ENCODE peak calls at places on chromosomes 1 and 21, in five cellular contexts. Q is gastrocnemius medialis, E is spleen, C is neural crest cell, L is RWPE1. D is an unnamed sample.

GRCh38 chr1:164735315-164736052 is 176.5 kb downstream of the PBX1 start:
- DNase-seq in C (no peak), L (no peak), Q (no peak), E (no peak), D (no peak)

GRCh38 chr1:20255666-20256065 is 35.0 kb upstream of the VWA5B1 start:
- DNase-seq in Q (no peak), E (no peak), L (peak), C (no peak), D (no peak)

GRCh38 chr1:85047472-85048295 is 616 bp downstream of the MCOLN3 start:
- DNase-seq in Q (no peak), L (peak), E (peak), C (peak), D (peak)

GRCh38 chr1:46671554-46671953 is at the start of gene TEX38:
- DNase-seq in C (no peak), Q (no peak), E (no peak), L (no peak), D (no peak)

GRCh38 chr1:236302941-236303340 is 21.2 kb upstream of the ERO1B start:
- DNase-seq in C (no peak), E (no peak), L (no peak), Q (no peak), D (no peak)

GRCh38 chr1:25754421-25755195 is 45.4 kb upstream of the SELENON start:
- DNase-seq in L (no peak), Q (no peak), E (no peak), C (no peak), D (no peak)

GRCh38 chr1:117346206-117346928 is 20.9 kb upstream of the MAN1A2 start:
- DNase-seq in E (no peak), L (no peak), C (no peak), Q (no peak), D (no peak)

GRCh38 chr1:243364330-243364729 is 108.5 kb downstream of the SDCCAG8 start:
- DNase-seq in L (no peak), C (no peak), Q (no peak), E (no peak), D (no peak)

GRCh38 chr1:7971024-7971423 is 9.5 kb downstream of the PARK7 start:
- DNase-seq in L (no peak), C (no peak), Q (no peak), E (no peak), D (no peak)

GRCh38 chr1:41849211-41849759 is 69.4 kb downstream of the HIVEP3 start:
- DNase-seq in C (no peak), L (no peak), E (no peak), Q (no peak), D (no peak)

GRCh38 chr1:12072741-12073140 is 9.6 kb downstream of the TNFRSF8 start:
- DNase-seq in E (no peak), L (no peak), Q (no peak), C (no peak), D (no peak)

GRCh38 chr21:28805885-28806284 is 186.8 kb downstream of the LTN1 start:
- DNase-seq in E (no peak), C (no peak), L (no peak), Q (no peak), D (no peak)

GRCh38 chr1:218813247-218813646 is 360.4 kb upstream of the LYPLAL1 start:
- DNase-seq in Q (no peak), L (no peak), E (no peak), C (no peak), D (no peak)

GRCh38 chr1:186002426-186002825 is 268.2 kb downstream of the HMCN1 start:
- DNase-seq in C (no peak), E (no peak), Q (no peak), L (no peak), D (no peak)

GRCh38 chr1:198903203-198903602 is 264.4 kb downstream of the PTPRC start:
- DNase-seq in L (peak), E (no peak), Q (no peak), C (peak), D (no peak)

GRCh38 chr1:219790834-219791615 is 137.3 kb downstream of the SLC30A10 start:
- DNase-seq in C (no peak), L (no peak), E (no peak), Q (no peak), D (no peak)

DNA sequence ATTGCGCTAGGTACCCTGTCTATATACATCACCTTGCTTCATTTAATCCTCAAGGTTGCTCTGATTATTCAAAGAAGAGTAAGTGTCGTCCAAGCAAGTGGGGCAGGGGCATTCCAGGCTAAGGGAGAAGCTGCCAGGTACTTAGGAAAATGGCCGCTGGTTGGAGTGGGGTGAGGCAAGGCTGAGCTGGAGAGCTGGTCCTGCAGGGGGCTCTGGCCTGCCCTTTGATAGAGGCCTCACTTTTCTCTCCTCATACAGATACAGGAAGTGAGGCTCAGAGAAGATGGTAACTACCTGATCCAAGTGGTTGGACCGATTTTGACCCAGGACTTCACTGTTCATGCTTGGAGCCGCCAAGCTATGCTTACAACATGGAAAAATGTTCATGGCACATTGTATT is 86.9 kb upstream of the ZBTB40 start:
- DNase-seq in E (no peak), C (no peak), Q (no peak), L (no peak), D (no peak)
- TF ChIP-seq CTCF in E (no peak), C (no peak), Q (no peak), L (no peak), D (no peak)

GRCh38 chr1:208040714-208041393 is 129.9 kb upstream of the CD34 start:
- DNase-seq in C (no peak), Q (no peak), E (no peak), L (no peak), D (no peak)

GRCh38 chr1:208042868-208043267 is 131.9 kb upstream of the CD34 start:
- DNase-seq in Q (no peak), E (peak), L (no peak), C (no peak), D (no peak)

GRCh38 chr1:208042041-208042615 is 131.2 kb upstream of the CD34 start:
- DNase-seq in L (no peak), E (peak), Q (no peak), C (no peak), D (no peak)

GRCh38 chr1:208039536-208040332 is 128.8 kb upstream of the CD34 start:
- DNase-seq in C (no peak), E (no peak), Q (no peak), L (no peak), D (no peak)

GRCh38 chr1:208041505-208041904 is 130.6 kb upstream of the CD34 start:
- DNase-seq in L (no peak), C (no peak), Q (no peak), E (peak), D (no peak)
- TF ChIP-seq CTCF in L (no peak), C (no peak), Q (no peak), E (no peak), D (no peak)

GRCh38 chr1:205272541-205272940 is 44.8 kb downstream of the TMCC2 start:
- DNase-seq in Q (no peak), C (no peak), L (no peak), E (no peak), D (no peak)

GRCh38 chr1:205270764-205271163 is 43.0 kb downstream of the TMCC2 start:
- DNase-seq in E (no peak), L (peak), C (no peak), Q (peak), D (no peak)

GRCh38 chr1:205270271-205270670 is 42.5 kb downstream of the TMCC2 start:
- DNase-seq in C (no peak), L (no peak), Q (no peak), E (no peak), D (no peak)

GRCh38 chr1:205271745-205272144 is 44.0 kb downstream of the TMCC2 start:
- DNase-seq in C (no peak), Q (no peak), E (no peak), L (no peak), D (no peak)

DNA sequence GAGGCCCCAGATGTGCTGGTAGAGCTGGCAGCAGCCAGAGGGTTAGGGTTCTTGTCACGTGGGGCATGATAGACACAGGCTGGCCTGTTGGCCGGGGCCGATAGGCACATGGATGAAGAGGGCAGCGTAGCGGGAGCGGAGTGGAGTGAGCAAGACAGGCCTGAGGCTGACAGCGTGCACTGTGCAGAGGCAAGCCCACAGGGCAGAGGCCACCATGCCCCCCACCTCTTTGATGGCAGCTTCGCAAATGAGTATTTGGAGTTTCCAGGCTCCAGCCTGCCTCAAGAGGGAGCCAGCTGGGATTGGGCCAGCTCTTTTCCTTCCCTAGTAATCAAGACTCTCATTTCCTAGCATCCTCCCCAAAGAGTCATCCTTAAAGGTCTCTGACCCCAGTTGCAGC is 43.5 kb downstream of the TMCC2 start:
- DNase-seq in C (no peak), Q (no peak), E (no peak), L (no peak), D (no peak)
- TF ChIP-seq CTCF in C (no peak), Q (no peak), E (no peak), L (no peak), D (no peak)

GRCh38 chr21:26961704-26962103 is 5.2 kb downstream of the ADAMTS5 start:
- DNase-seq in E (no peak), L (no peak), C (no peak), Q (no peak), D (peak)
- TF ChIP-seq CTCF in E (no peak), L (no peak), C (peak), Q (no peak), D (peak)

GRCh38 chr1:62849031-62849430 is 65.1 kb downstream of the ATG4C start:
- DNase-seq in Q (no peak), E (no peak), L (peak), C (no peak), D (no peak)
- TF ChIP-seq CTCF in Q (no peak), E (no peak), L (no peak), C (no peak), D (no peak)

GRCh38 chr1:168626326-168626725 is 49.9 kb downstream of the XCL1 start:
- DNase-seq in E (no peak), C (no peak), L (no peak), Q (no peak), D (no peak)

GRCh38 chr1:168623838-168624237 is 47.4 kb downstream of the XCL1 start:
- DNase-seq in L (no peak), E (no peak), Q (no peak), C (no peak), D (no peak)

GRCh38 chr1:168627370-168627769 is 51.0 kb downstream of the XCL1 start:
- DNase-seq in Q (no peak), E (no peak), C (no peak), L (no peak), D (no peak)

GRCh38 chr1:168621356-168621755 is 45.0 kb downstream of the XCL1 start:
- DNase-seq in E (no peak), C (no peak), L (no peak), Q (peak), D (no peak)

DNA sequence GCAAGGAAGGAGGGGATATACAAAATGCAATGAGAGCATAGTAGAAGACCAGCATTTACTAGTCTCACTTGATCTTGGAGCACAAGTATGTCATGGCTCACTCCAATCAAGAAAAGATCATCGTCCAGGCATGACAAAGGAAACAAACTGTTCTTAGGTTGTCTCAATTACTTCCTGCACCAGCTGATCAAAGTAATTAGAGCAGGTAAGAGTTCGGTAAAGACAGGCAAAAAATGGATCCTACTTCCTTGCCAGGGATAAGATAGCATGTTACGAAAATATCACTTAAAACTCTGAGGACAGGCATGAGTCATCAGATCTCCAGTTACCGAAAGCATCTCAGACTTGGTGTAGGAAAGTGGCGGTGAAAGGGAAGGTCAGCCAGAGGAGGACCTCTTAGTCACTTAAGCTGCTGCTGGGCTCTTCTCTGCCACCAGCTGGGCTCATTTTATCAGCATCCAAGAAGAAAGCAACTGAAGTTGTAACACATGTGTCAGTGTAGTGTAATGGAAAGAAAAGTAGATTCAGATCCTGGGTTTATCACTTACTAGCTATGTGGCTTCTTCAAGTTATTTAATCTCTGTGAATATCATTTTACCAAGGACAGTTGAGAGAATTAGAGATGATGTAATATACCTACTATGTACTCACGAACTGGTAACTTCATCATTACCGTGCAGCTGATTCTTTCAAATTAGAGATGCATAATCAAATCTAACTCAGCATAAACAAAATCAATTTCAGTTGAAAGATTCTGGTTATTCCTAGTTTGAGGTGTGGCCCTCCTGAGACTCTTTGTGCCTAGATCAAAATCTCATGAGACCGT is 46.8 kb downstream of the XCL1 start:
- DNase-seq in L (peak), Q (peak), C (no peak), E (no peak), D (no peak)
- TF ChIP-seq CTCF in L (no peak), Q (peak), C (no peak), E (no peak), D (no peak)

GRCh38 chr1:17359808-17360207 is 12.2 kb upstream of the PADI6 start:
- DNase-seq in Q (no peak), L (no peak), C (no peak), E (no peak), D (no peak)

GRCh38 chr1:17360272-17360956 is 11.6 kb upstream of the PADI6 start:
- DNase-seq in E (no peak), L (no peak), C (no peak), Q (no peak), D (no peak)

GRCh38 chr1:17358557-17358956 is 13.4 kb upstream of the PADI6 start:
- DNase-seq in E (no peak), Q (no peak), L (no peak), C (no peak), D (no peak)

GRCh38 chr1:17356387-17356992 is 15.5 kb upstream of the PADI6 start:
- DNase-seq in L (no peak), Q (no peak), E (no peak), C (no peak), D (no peak)

GRCh38 chr1:17359031-17359430 is 13.0 kb upstream of the PADI6 start:
- DNase-seq in Q (no peak), E (no peak), C (no peak), L (no peak), D (no peak)
- TF ChIP-seq CTCF in Q (no peak), E (no peak), C (no peak), L (no peak), D (no peak)